ENCODE peak calls at places on chromosomes 11 and 22, in eight cellular contexts. H, S, N, J, X, I, W and R are unnamed samples.

GRCh38 chr11:43845816-43846215 is 34.8 kb upstream of the ALKBH3 start:
- DNase-seq in H (no peak), S (no peak), N (no peak), J (no peak), X (no peak), I (no peak), W (no peak), R (no peak)

GRCh38 chr11:125874556-125875124 is 12.8 kb upstream of the HYLS1 start:
- DNase-seq in H (peak; percentile 13), S (no peak), N (no peak), J (peak; percentile 67), X (peak; percentile 89), I (no peak), W (peak; percentile 10), R (no peak)

GRCh38 chr11:6625832-6626420 is 6.7 kb upstream of the TPP1 start:
- DNase-seq in H (no peak), S (no peak), N (no peak), J (no peak), X (no peak), I (no peak), W (no peak), R (no peak)

GRCh38 chr11:31557991-31558390 is 48.4 kb downstream of the ELP4 start:
- DNase-seq in H (no peak), S (no peak), N (no peak), J (no peak), X (peak; percentile 5), I (no peak), W (no peak), R (no peak)

GRCh38 chr11:11069741-11070550 is 212.1 kb upstream of the ZBED5 start:
- DNase-seq in H (no peak), S (no peak), N (no peak), J (no peak), X (peak; percentile 37), I (no peak), W (no peak), R (no peak)

GRCh38 chr11:3341298-3341697 is 37.6 kb downstream of the ZNF195 start:
- DNase-seq in H (peak; percentile 46), S (peak; percentile 26), N (no peak), J (peak; percentile 75), X (peak; percentile 33), I (peak; percentile 38), W (peak; percentile 55), R (no peak)

GRCh38 chr11:122664188-122664587 is 8.7 kb downstream of the UBASH3B start:
- DNase-seq in H (no peak), S (no peak), N (no peak), J (no peak), X (no peak), I (no peak), W (no peak), R (no peak)

GRCh38 chr11:9448576-9449352 is 12.0 kb upstream of the ZNF143 start:
- DNase-seq in H (no peak), S (no peak), N (no peak), J (no peak), X (no peak), I (no peak), W (no peak), R (no peak)

GRCh38 chr11:63032451-63032850 is 16.8 kb upstream of the SLC22A8 start:
- DNase-seq in H (no peak), S (no peak), N (no peak), J (no peak), X (no peak), I (no peak), W (no peak), R (no peak)

GRCh38 chr11:117180661-117181585 is 2.4 kb downstream of the SIDT2 start:
- DNase-seq in H (peak; percentile 69), S (peak; percentile 46), N (peak; percentile 89), J (peak; percentile 92), X (peak; percentile 60), I (peak; percentile 82), W (peak; percentile 44), R (peak; percentile 49)

GRCh38 chr11:69359735-69360470 is 65.9 kb downstream of the MYEOV start:
- DNase-seq in H (no peak), S (no peak), N (peak; percentile 15), J (no peak), X (peak; percentile 17), I (no peak), W (no peak), R (no peak)

GRCh38 chr11:58786693-58787092 is 55.0 kb upstream of the GLYAT start:
- DNase-seq in H (no peak), S (no peak), N (no peak), J (no peak), X (no peak), I (no peak), W (no peak), R (no peak)

GRCh38 chr11:8055111-8055835 is 25.7 kb upstream of the TUB start:
- DNase-seq in H (no peak), S (no peak), N (no peak), J (no peak), X (no peak), I (no peak), W (no peak), R (no peak)

GRCh38 chr11:115848080-115848479 is 343.9 kb upstream of the CADM1 start:
- DNase-seq in H (no peak), S (no peak), N (no peak), J (no peak), X (no peak), I (no peak), W (no peak), R (no peak)

GRCh38 chr11:28697920-28698827 is 590.0 kb downstream of the METTL15 start:
- DNase-seq in H (no peak), S (peak; percentile 37), N (peak; percentile 68), J (peak; percentile 45), X (peak; percentile 86), I (peak; percentile 24), W (no peak), R (no peak)

GRCh38 chr11:35632301-35632700 is 14.0 kb downstream of the FJX1 start:
- DNase-seq in H (no peak), S (no peak), N (no peak), J (no peak), X (no peak), I (no peak), W (no peak), R (no peak)

DNA sequence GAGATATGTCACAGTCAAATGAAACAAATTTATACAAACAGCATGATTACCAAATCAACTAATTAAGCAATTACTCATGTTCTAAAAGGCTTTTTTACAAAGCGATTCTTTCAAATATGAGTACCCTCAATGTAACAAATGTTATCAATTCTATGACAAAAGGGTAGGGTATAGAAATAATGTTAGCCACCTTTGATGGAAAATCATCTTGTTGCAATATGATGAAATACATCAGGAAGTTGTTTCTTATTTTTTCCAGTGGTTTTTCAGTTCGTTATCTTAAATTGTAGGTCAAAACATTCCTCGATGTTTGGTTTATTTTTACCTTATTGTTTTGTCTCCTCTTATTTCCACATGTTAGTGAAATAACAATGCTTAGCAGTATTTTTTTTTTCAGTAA is 6.5 kb downstream of the ARHGEF12 start:
- DNase-seq in H (no peak), S (no peak), N (no peak), J (no peak), X (no peak), I (no peak), W (no peak), R (no peak)
- H3K27me3 ChIP-seq in H (peaks cover 81% of the 10 kb centered on the region), S (no peaks in the 10 kb centered on the region), N (no peaks in the 10 kb centered on the region), J (no peaks in the 10 kb centered on the region), X (no peaks in the 10 kb centered on the region), I (no peaks in the 10 kb centered on the region), W (peaks cover 39% of the 10 kb centered on the region), R (no peaks in the 10 kb centered on the region)

GRCh38 chr22:26977741-26978140 is 320.4 kb downstream of the MIAT start:
- DNase-seq in H (no peak), S (no peak), N (no peak), J (no peak), X (no peak), I (no peak), W (no peak), R (no peak)
- H3K27me3 ChIP-seq in H (no peaks in the 10 kb centered on the region), S (no peaks in the 10 kb centered on the region), N (no peaks in the 10 kb centered on the region), J (no peaks in the 10 kb centered on the region), X (peaks cover 64% of the 10 kb centered on the region), I (no peaks in the 10 kb centered on the region), W (no peaks in the 10 kb centered on the region), R (no peaks in the 10 kb centered on the region)

GRCh38 chr11:119529063-119529845 is 106.3 kb upstream of the THY1 start:
- DNase-seq in H (no peak), S (no peak), N (peak; percentile 25), J (no peak), X (no peak), I (peak; percentile 17), W (no peak), R (no peak)

GRCh38 chr11:119529936-119530335 is 107.0 kb upstream of the THY1 start:
- DNase-seq in H (no peak), S (no peak), N (peak; percentile 4), J (no peak), X (no peak), I (peak; percentile 4), W (no peak), R (no peak)

GRCh38 chr11:119531091-119531490 is 108.1 kb upstream of the THY1 start:
- DNase-seq in H (no peak), S (no peak), N (peak; percentile 39), J (no peak), X (no peak), I (peak; percentile 10), W (no peak), R (no peak)

GRCh38 chr11:119531623-119532022 is 108.7 kb upstream of the THY1 start:
- DNase-seq in H (no peak), S (no peak), N (peak; percentile 39), J (no peak), X (no peak), I (no peak), W (no peak), R (no peak)

DNA sequence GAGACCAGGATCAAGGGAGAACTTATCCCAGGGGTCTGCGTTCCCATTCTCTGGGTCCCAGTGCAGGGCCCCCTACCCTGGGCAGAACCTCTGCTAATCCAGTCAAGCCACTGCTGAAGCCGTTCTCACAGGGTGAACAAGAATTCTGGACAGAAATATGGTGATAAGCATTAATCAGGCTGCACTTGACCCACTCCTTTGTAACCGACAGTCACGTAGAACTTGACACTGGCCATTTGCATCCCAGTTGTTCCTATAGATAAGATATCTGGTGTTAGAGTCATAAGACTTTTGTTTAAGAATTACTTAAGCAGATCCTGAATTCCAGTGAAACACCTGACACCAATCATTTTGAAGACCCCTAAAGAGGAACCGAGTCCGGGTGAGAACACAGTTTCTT is 107.5 kb upstream of the THY1 start:
- DNase-seq in H (no peak), S (no peak), N (no peak), J (no peak), X (no peak), I (peak; percentile 5), W (no peak), R (no peak)
- H3K27me3 ChIP-seq in H (peaks cover 5% of the 10 kb centered on the region), S (no peaks in the 10 kb centered on the region), N (peaks cover 24% of the 10 kb centered on the region), J (no peaks in the 10 kb centered on the region), X (peaks cover 53% of the 10 kb centered on the region), I (no peaks in the 10 kb centered on the region), W (no peaks in the 10 kb centered on the region), R (no peaks in the 10 kb centered on the region)

DNA sequence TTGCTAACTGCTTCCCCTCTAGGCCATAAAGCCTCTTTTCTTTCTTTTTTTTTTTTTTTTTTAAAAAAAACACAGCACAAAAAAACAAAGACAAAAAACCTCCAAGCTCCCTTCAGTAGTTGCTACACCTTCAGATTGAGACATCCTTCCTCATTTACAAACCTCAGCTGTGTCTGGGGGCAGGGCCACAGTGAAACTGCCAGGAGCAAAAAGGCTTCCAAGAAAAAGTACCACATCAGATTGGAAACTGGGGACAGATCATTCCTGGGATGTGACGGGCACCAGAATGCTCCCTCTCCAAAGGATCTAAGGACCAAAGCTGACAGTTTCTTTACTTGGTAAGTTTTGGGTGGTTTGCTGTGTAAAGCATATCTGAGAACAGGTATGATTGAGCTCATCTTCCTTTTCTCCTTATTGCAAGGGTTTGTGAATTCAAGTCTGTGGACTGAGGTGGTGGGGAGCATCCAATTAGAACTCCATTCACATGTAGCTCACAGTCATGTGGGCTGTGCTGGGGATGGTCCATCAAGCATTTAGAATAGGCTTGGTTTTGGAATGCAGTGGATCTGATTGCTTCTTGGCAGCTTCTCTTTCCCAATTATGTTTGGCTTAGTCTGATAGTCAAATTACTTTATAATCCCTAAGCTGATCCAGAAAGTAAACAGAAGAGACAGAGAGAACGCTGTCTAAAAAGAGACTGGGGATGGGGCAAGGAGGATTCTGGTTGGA is 690 bp downstream of the BBOX1 start:
- DNase-seq in H (no peak), S (no peak), N (no peak), J (no peak), X (peak; percentile 37), I (no peak), W (no peak), R (no peak)
- H3K27me3 ChIP-seq in H (no peaks in the 10 kb centered on the region), S (no peaks in the 10 kb centered on the region), N (no peaks in the 10 kb centered on the region), J (no peaks in the 10 kb centered on the region), X (no peaks in the 10 kb centered on the region), I (no peaks in the 10 kb centered on the region), W (no peaks in the 10 kb centered on the region), R (no peaks in the 10 kb centered on the region)